ENCODE peak calls at places on chromosomes 1 and 21, in eight cellular contexts. G is sigmoid colon, B is small intestine, T is left lung, I is DND-41, N is mesendoderm, P is tibial artery, Q is cardiac muscle cell. O is an unnamed sample. For H3K36me3, the result is how much of the 10 kb centered on the place peaks cover.

GRCh38 chr1:221093903-221094865 is 214.9 kb downstream of the HLX start:
- DNase-seq in G (no peak), B (no peak), T (peak), I (no peak), N (peak), P (no peak), Q (peak), O (no peak)

GRCh38 chr1:221601166-221601565 is 140.7 kb downstream of the DUSP10 start:
- DNase-seq in G (no peak), B (no peak), T (no peak), I (no peak), N (no peak), P (no peak), Q (no peak), O (no peak)

GRCh38 chr1:103106426-103107321 is 1.6 kb downstream of the COL11A1 start:
- DNase-seq in G (peak), B (peak), T (peak), I (no peak), N (peak), P (peak), Q (peak), O (peak)

GRCh38 chr1:196494766-196495165 is 113.5 kb downstream of the KCNT2 start:
- DNase-seq in G (no peak), B (no peak), T (no peak), I (no peak), N (no peak), P (no peak), Q (no peak), O (no peak)

GRCh38 chr1:201656670-201657032 is 117.7 kb downstream of the NAV1 start:
- DNase-seq in G (no peak), B (no peak), T (no peak), I (no peak), N (no peak), P (no peak), Q (peak), O (no peak)

GRCh38 chr1:22018583-22019559 is 17.4 kb downstream of the CELA3A start:
- DNase-seq in G (peak), B (peak), T (no peak), I (peak), N (no peak), P (peak), Q (no peak), O (peak)

GRCh38 chr1:1946540-1946939 is 27.5 kb upstream of the TMEM52 start:
- DNase-seq in G (no peak), B (no peak), T (peak), I (no peak), N (no peak), P (no peak), Q (no peak), O (peak)

GRCh38 chr1:45542591-45542990 is 8.0 kb upstream of the AKR1A1 start:
- DNase-seq in G (no peak), B (peak), T (no peak), I (no peak), N (no peak), P (peak), Q (no peak), O (no peak)

GRCh38 chr21:37653201-37653600 is 263.1 kb downstream of the KCNJ6 start:
- DNase-seq in G (no peak), B (no peak), T (no peak), I (no peak), N (no peak), P (no peak), Q (no peak), O (no peak)

GRCh38 chr1:154730251-154730650 is 122.3 kb upstream of the ADAR start:
- DNase-seq in G (no peak), B (peak), T (no peak), I (no peak), N (peak), P (no peak), Q (no peak), O (no peak)

GRCh38 chr1:227766015-227766634 is 30.9 kb downstream of the SNAP47 start:
- DNase-seq in G (no peak), B (peak), T (no peak), I (peak), N (no peak), P (no peak), Q (no peak), O (peak)

GRCh38 chr1:227766653-227767277 is 31.5 kb downstream of the SNAP47 start:
- DNase-seq in G (no peak), B (no peak), T (no peak), I (no peak), N (no peak), P (no peak), Q (no peak), O (no peak)

GRCh38 chr1:227769047-227769446 is 33.8 kb downstream of the SNAP47 start:
- DNase-seq in G (no peak), B (no peak), T (no peak), I (no peak), N (no peak), P (no peak), Q (no peak), O (no peak)

GRCh38 chr1:227768640-227769039 is 33.4 kb downstream of the SNAP47 start:
- DNase-seq in G (no peak), B (no peak), T (no peak), I (no peak), N (no peak), P (no peak), Q (no peak), O (no peak)

GRCh38 chr1:227767401-227768396 is 32.5 kb downstream of the SNAP47 start:
- DNase-seq in G (no peak), B (peak), T (no peak), I (no peak), N (no peak), P (no peak), Q (no peak), O (no peak)
- H3K36me3 ChIP-seq in G (under half), B (under half), T (half or more), I (half or more), N (under half), P (under half), Q (under half), O (half or more)

GRCh38 chr1:245589827-245590421 is 435.1 kb downstream of the KIF26B start:
- DNase-seq in G (no peak), B (no peak), T (no peak), I (no peak), N (no peak), P (no peak), Q (no peak), O (no peak)

GRCh38 chr1:245588250-245588649 is 433.5 kb downstream of the KIF26B start:
- DNase-seq in G (no peak), B (no peak), T (no peak), I (no peak), N (no peak), P (no peak), Q (peak), O (no peak)

GRCh38 chr1:245587435-245588105 is 432.8 kb downstream of the KIF26B start:
- DNase-seq in G (no peak), B (no peak), T (no peak), I (no peak), N (no peak), P (no peak), Q (peak), O (no peak)

GRCh38 chr1:245590726-245591125 is 435.9 kb downstream of the KIF26B start:
- DNase-seq in G (no peak), B (no peak), T (no peak), I (no peak), N (no peak), P (no peak), Q (no peak), O (no peak)

GRCh38 chr1:245589221-245589620 is 434.4 kb downstream of the KIF26B start:
- DNase-seq in G (no peak), B (no peak), T (no peak), I (no peak), N (no peak), P (no peak), Q (no peak), O (no peak)
- H3K4me3 ChIP-seq in G (no peak), B (no peak), T (no peak), I (no peak), N (no peak), P (no peak), Q (no peak), O (no peak)

GRCh38 chr1:59939393-59939792 is 12.8 kb upstream of the CYP2J2 start:
- DNase-seq in G (no peak), B (no peak), T (no peak), I (no peak), N (no peak), P (no peak), Q (no peak), O (no peak)
- H3K36me3 ChIP-seq in G (under half), B (under half), T (under half), I (under half), N (under half), P (under half), Q (under half), O (under half)

GRCh38 chr1:27152004-27152828 is 2.7 kb downstream of the SLC9A1 start:
- DNase-seq in G (no peak), B (no peak), T (no peak), I (no peak), N (no peak), P (no peak), Q (no peak), O (no peak)

GRCh38 chr1:27152829-27153548 is 1.9 kb downstream of the SLC9A1 start:
- DNase-seq in G (no peak), B (no peak), T (no peak), I (no peak), N (no peak), P (no peak), Q (no peak), O (no peak)

GRCh38 chr1:27154469-27154990 is 395 bp downstream of the SLC9A1 start:
- DNase-seq in G (no peak), B (no peak), T (no peak), I (no peak), N (no peak), P (no peak), Q (no peak), O (no peak)

GRCh38 chr1:27153927-27154358 is 982 bp downstream of the SLC9A1 start:
- DNase-seq in G (no peak), B (no peak), T (no peak), I (peak), N (no peak), P (peak), Q (no peak), O (no peak)

DNA sequence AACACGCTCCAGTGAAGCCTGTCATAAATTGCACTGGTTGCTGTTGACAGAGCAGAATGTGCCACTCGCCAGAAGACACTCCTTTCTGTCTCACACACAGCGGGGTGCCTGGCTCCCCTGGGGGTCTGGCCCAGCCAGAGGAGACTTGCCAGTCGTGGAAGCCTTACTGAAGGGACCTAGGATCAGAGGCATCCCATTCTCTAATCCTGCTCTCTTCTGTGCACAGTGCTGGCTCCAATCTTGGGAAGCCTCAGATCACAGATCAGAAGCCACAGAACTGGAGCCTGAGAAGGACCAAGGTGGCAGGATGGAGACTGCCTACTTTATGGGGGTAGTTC is 1.4 kb downstream of the SLC9A1 start:
- DNase-seq in G (no peak), B (peak), T (no peak), I (peak), N (no peak), P (peak), Q (no peak), O (peak)
- H3K4me3 ChIP-seq in G (peak), B (no peak), T (peak), I (peak), N (no peak), P (peak), Q (peak), O (peak)

DNA sequence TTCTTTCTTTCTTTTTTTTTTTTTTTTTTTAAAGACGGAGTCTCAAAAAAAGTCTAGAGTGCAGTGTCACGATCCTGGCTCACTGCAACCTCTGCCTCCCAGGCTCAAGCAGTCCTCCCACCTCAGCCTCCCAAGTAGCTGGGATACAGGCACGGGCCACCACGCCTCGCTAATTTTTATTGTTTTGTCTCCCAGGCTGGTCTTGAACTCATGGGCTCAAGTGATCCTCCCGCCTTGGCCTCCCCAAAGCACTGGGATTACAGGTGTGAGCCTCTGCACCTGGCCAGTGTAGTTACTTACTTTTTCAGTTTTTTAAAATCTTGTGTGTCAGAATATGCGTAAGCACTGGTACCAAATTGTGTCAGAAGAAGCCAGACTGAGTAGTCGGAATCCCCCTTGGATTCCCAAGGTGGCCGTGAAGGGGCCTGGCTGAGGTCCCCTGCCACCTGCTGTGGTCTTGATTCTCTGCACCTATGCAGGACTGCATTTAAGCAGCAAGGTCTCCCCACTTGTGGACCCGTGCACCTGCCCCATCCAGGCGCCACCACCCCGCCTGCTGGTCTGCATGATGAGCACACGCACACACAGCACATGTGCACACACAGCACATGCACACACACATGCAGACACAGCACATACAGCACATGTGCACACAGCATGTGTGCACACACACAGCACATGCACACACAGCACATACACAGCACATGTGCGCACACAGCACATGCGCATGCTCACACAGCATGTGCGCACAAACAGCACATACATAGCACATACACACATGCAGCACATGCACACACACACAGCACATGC is 47.5 kb downstream of the PCNT start:
- DNase-seq in G (no peak), B (no peak), T (peak), I (no peak), N (no peak), P (no peak), Q (no peak), O (no peak)
- H3K36me3 ChIP-seq in G (under half), B (under half), T (half or more), I (half or more), N (under half), P (under half), Q (under half), O (half or more)

GRCh38 chr1:230979952-230980351 is 1.1 kb downstream of the ARV1 start:
- DNase-seq in G (no peak), B (no peak), T (no peak), I (no peak), N (no peak), P (no peak), Q (no peak), O (no peak)
- H3K4me3 ChIP-seq in G (peak), B (peak), T (no peak), I (peak), N (no peak), P (peak), Q (peak), O (peak)